ENCODE peak calls at places on chromosomes 6 and 20, in six cellular contexts. E, K, Q, T, R and W are unnamed samples.

GRCh38 chr6:81450180-81450579 is 302.3 kb downstream of the TENT5A start:
- DNase-seq in R (no peak), E (peak; percentile 3), K (peak; percentile 23), Q (no peak), T (no peak), W (peak; percentile 15)

GRCh38 chr20:1775117-1775516 is 117.5 kb upstream of the SIRPG start:
- DNase-seq in T (no peak), E (peak; percentile 30), R (no peak), K (no peak), Q (no peak), W (no peak)

GRCh38 chr6:52454556-52454955 is 34.4 kb downstream of the EFHC1 start:
- DNase-seq in R (no peak), K (peak; percentile 0), T (no peak), Q (no peak), E (peak; percentile 62), W (no peak)

GRCh38 chr20:62772994-62773858 is 23.0 kb upstream of the MRGBP start:
- DNase-seq in Q (peak; percentile 35), K (no peak), E (no peak), R (no peak), T (no peak), W (no peak)

GRCh38 chr20:52959125-52959524 is 13.0 kb upstream of the TSHZ2 start:
- DNase-seq in K (peak; percentile 21), T (peak; percentile 35), R (no peak), Q (no peak), E (no peak), W (no peak)

GRCh38 chr6:131250121-131250520 is 114.9 kb downstream of the AKAP7 start:
- DNase-seq in E (peak; percentile 82), Q (peak; percentile 21), K (peak; percentile 33), T (no peak), R (peak; percentile 77), W (peak; percentile 8)

GRCh38 chr6:105077592-105078463 is 102.0 kb downstream of the POPDC3 start:
- DNase-seq in T (no peak), E (peak; percentile 39), K (no peak), R (peak; percentile 34), Q (no peak), W (peak; percentile 6)

GRCh38 chr6:44801188-44801587 is 413.7 kb downstream of the CDC5L start:
- DNase-seq in Q (no peak), R (no peak), T (no peak), K (no peak), E (no peak), W (no peak)

GRCh38 chr6:143238306-143238705 is 177.6 kb downstream of the AIG1 start:
- DNase-seq in R (no peak), T (no peak), Q (no peak), E (no peak), K (no peak), W (no peak)

GRCh38 chr6:35544748-35545361 is 32.2 kb upstream of the TULP1 start:
- DNase-seq in K (no peak), T (no peak), R (no peak), Q (no peak), E (no peak), W (no peak)

GRCh38 chr20:64055893-64056638 is 6.6 kb upstream of the SOX18 start:
- DNase-seq in T (no peak), R (no peak), K (no peak), Q (no peak), E (peak; percentile 57), W (no peak)

GRCh38 chr6:36650848-36651247 is 27.7 kb upstream of the CDKN1A start:
- DNase-seq in K (no peak), T (no peak), R (no peak), E (no peak), Q (no peak), W (no peak)

GRCh38 chr6:26455357-26455970 is 2.3 kb upstream of the BTN2A1 start:
- DNase-seq in K (peak; percentile 21), Q (no peak), T (no peak), R (no peak), E (no peak), W (no peak)

GRCh38 chr6:122869437-122870024 is 80.5 kb downstream of the SMPDL3A start:
- DNase-seq in Q (peak; percentile 69), K (peak; percentile 22), R (peak; percentile 18), T (peak; percentile 73), E (peak; percentile 31), W (peak; percentile 8)

GRCh38 chr20:8646716-8647115 is 422.2 kb upstream of the PLCB4 start:
- DNase-seq in E (no peak), R (no peak), K (peak; percentile 45), Q (no peak), T (no peak), W (peak; percentile 73)

GRCh38 chr6:44297063-44298038 is 15.8 kb downstream of the AARS2 start:
- DNase-seq in Q (peak; percentile 71), T (peak; percentile 56), E (no peak), K (no peak), R (peak; percentile 47), W (no peak)

GRCh38 chr6:134074151-134074712 is 21.8 kb upstream of the SLC2A12 start:
- DNase-seq in K (no peak), Q (no peak), R (peak; percentile 92), E (no peak), T (no peak), W (no peak)

GRCh38 chr6:7587631-7588100 is 2.3 kb upstream of the SNRNP48 start:
- DNase-seq in K (peak; percentile 36), E (no peak), T (no peak), R (no peak), Q (no peak), W (no peak)

GRCh38 chr6:129055796-129056195 is 172.9 kb downstream of the LAMA2 start:
- DNase-seq in R (no peak), K (no peak), E (no peak), T (no peak), Q (no peak), W (no peak)

GRCh38 chr6:165090206-165090605 is 219.2 kb downstream of the C6orf118 start:
- DNase-seq in K (no peak), T (no peak), R (no peak), Q (no peak), E (no peak), W (no peak)